ENCODE peak calls at places on chromosomes 16 and 17, in nine cellular contexts. One of them, this sample, is unnamed.

GRCh38 chr16:59236804-59237463 is 502.8 kb upstream of the GOT2 start:
- DNase-seq in neural progenitor cell: no peak
- DNase-seq in CD4-positive, alpha-beta T cell: no peak
- DNase-seq in spleen: no peak
- DNase-seq in fibroblast of mammary gland: no peak
- DNase-seq in tibial nerve: no peak
- DNase-seq in AG04450: no peak
- DNase-seq in astrocyte of the spinal cord: no peak
- DNase-seq in HFFc6: no peak
- DNase-seq in this sample: no peak

GRCh38 chr17:3794890-3795757 is 5.9 kb downstream of the ITGAE start:
- DNase-seq in AG04450: no peak
- DNase-seq in fibroblast of mammary gland: peak
- DNase-seq in CD4-positive, alpha-beta T cell: no peak
- DNase-seq in astrocyte of the spinal cord: peak
- DNase-seq in neural progenitor cell: peak
- DNase-seq in spleen: no peak
- DNase-seq in HFFc6: peak
- DNase-seq in tibial nerve: no peak
- DNase-seq in this sample: no peak

GRCh38 chr17:910503-911194 is 68.9 kb downstream of the NXN start:
- DNase-seq in tibial nerve: no peak
- DNase-seq in neural progenitor cell: no peak
- DNase-seq in astrocyte of the spinal cord: no peak
- DNase-seq in fibroblast of mammary gland: peak
- DNase-seq in HFFc6: peak
- DNase-seq in spleen: no peak
- DNase-seq in CD4-positive, alpha-beta T cell: no peak
- DNase-seq in AG04450: no peak
- DNase-seq in this sample: no peak

GRCh38 chr16:24381470-24382118 is 125.5 kb downstream of the CACNG3 start:
- DNase-seq in tibial nerve: no peak
- DNase-seq in astrocyte of the spinal cord: no peak
- DNase-seq in spleen: no peak
- DNase-seq in neural progenitor cell: no peak
- DNase-seq in CD4-positive, alpha-beta T cell: no peak
- DNase-seq in HFFc6: no peak
- DNase-seq in AG04450: no peak
- DNase-seq in fibroblast of mammary gland: no peak
- DNase-seq in this sample: no peak

GRCh38 chr17:37506678-37507077 is 17.0 kb downstream of the DUSP14 start:
- DNase-seq in spleen: no peak
- DNase-seq in fibroblast of mammary gland: peak
- DNase-seq in astrocyte of the spinal cord: no peak
- DNase-seq in HFFc6: peak
- DNase-seq in AG04450: no peak
- DNase-seq in neural progenitor cell: peak
- DNase-seq in CD4-positive, alpha-beta T cell: no peak
- DNase-seq in tibial nerve: no peak
- DNase-seq in this sample: peak

GRCh38 chr16:28218109-28218508 is 6.3 kb upstream of the XPO6 start:
- DNase-seq in astrocyte of the spinal cord: peak
- DNase-seq in tibial nerve: no peak
- DNase-seq in AG04450: peak
- DNase-seq in HFFc6: peak
- DNase-seq in CD4-positive, alpha-beta T cell: peak
- DNase-seq in spleen: no peak
- DNase-seq in fibroblast of mammary gland: peak
- DNase-seq in neural progenitor cell: peak
- DNase-seq in this sample: no peak

GRCh38 chr17:57902800-57903759 is 52.1 kb downstream of the CUEDC1 start:
- DNase-seq in tibial nerve: peak
- DNase-seq in astrocyte of the spinal cord: peak
- DNase-seq in CD4-positive, alpha-beta T cell: no peak
- DNase-seq in fibroblast of mammary gland: peak
- DNase-seq in spleen: peak
- DNase-seq in HFFc6: peak
- DNase-seq in AG04450: no peak
- DNase-seq in neural progenitor cell: no peak
- DNase-seq in this sample: no peak

GRCh38 chr16:29815032-29815721 is 775 bp upstream of the PAGR1 start:
- DNase-seq in tibial nerve: no peak
- DNase-seq in AG04450: no peak
- DNase-seq in fibroblast of mammary gland: no peak
- DNase-seq in CD4-positive, alpha-beta T cell: no peak
- DNase-seq in HFFc6: no peak
- DNase-seq in neural progenitor cell: peak
- DNase-seq in spleen: peak
- DNase-seq in astrocyte of the spinal cord: no peak
- DNase-seq in this sample: peak

GRCh38 chr16:12461201-12461600 is 342.5 kb downstream of the CPPED1 start:
- DNase-seq in AG04450: peak
- DNase-seq in CD4-positive, alpha-beta T cell: no peak
- DNase-seq in fibroblast of mammary gland: no peak
- DNase-seq in spleen: no peak
- DNase-seq in tibial nerve: no peak
- DNase-seq in HFFc6: no peak
- DNase-seq in astrocyte of the spinal cord: peak
- DNase-seq in neural progenitor cell: no peak
- DNase-seq in this sample: no peak

GRCh38 chr16:88798772-88799455 is 4.7 kb upstream of the CDT1 start:
- DNase-seq in fibroblast of mammary gland: no peak
- DNase-seq in HFFc6: no peak
- DNase-seq in astrocyte of the spinal cord: no peak
- DNase-seq in spleen: no peak
- DNase-seq in neural progenitor cell: no peak
- DNase-seq in tibial nerve: no peak
- DNase-seq in AG04450: no peak
- DNase-seq in CD4-positive, alpha-beta T cell: no peak
- DNase-seq in this sample: no peak

GRCh38 chr16:81266680-81267095 is 28.2 kb downstream of the BCO1 start:
- DNase-seq in CD4-positive, alpha-beta T cell: no peak
- DNase-seq in spleen: no peak
- DNase-seq in astrocyte of the spinal cord: no peak
- DNase-seq in neural progenitor cell: no peak
- DNase-seq in fibroblast of mammary gland: no peak
- DNase-seq in AG04450: no peak
- DNase-seq in HFFc6: no peak
- DNase-seq in tibial nerve: no peak
- DNase-seq in this sample: no peak

DNA sequence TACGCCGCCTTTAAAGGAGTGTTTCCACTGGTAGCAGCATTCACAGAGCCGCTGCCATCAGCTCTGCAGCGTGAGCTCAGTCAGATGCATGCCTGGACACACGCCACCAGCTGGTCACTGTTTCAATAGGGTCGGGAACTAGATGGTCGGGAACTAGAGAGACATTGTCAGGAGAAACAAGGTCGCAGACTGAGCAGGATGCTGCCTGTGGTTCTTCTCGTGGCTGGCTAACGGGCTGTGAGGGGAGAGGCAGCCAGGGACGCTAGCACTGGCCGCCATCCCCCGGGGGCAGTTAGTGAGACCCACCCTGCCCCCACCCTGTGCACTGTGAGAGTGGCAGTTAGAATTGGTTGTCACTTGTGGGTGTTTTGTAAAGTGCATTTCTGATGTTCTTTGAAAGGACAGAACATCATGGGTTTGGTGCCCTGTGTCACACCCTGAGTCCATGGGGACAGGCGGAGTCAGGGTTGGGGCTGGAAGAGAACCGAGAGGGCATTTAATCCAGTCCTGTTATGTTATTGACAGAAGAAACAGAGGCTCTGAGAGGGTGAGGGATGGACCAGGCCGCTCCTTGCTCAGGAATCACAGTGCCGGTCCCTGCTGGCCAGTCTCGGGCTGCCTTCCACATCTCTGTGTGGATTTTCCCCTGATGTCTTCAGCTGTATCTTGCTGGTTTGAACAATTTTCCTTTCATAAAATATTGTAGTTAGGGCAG is 86.4 kb downstream of the SPECC1 start:
- DNase-seq in spleen: no peak
- DNase-seq in neural progenitor cell: peak
- DNase-seq in astrocyte of the spinal cord: peak
- DNase-seq in fibroblast of mammary gland: peak
- DNase-seq in tibial nerve: peak
- DNase-seq in CD4-positive, alpha-beta T cell: no peak
- DNase-seq in AG04450: no peak
- DNase-seq in HFFc6: peak
- DNase-seq in this sample: peak
- TF ChIP-seq CTCF in spleen: no peak
- TF ChIP-seq CTCF in neural progenitor cell: peak
- TF ChIP-seq CTCF in astrocyte of the spinal cord: peak
- TF ChIP-seq CTCF in fibroblast of mammary gland: peak
- TF ChIP-seq CTCF in tibial nerve: peak
- TF ChIP-seq CTCF in CD4-positive, alpha-beta T cell: no peak
- TF ChIP-seq CTCF in AG04450: peak
- TF ChIP-seq CTCF in HFFc6: peak
- TF ChIP-seq CTCF in this sample: peak

GRCh38 chr17:50270430-50271172 is 3.7 kb upstream of the TMEM92 start:
- DNase-seq in AG04450: peak
- DNase-seq in tibial nerve: peak
- DNase-seq in astrocyte of the spinal cord: peak
- DNase-seq in neural progenitor cell: peak
- DNase-seq in fibroblast of mammary gland: peak
- DNase-seq in CD4-positive, alpha-beta T cell: no peak
- DNase-seq in spleen: peak
- DNase-seq in HFFc6: peak
- DNase-seq in this sample: peak
- TF ChIP-seq CTCF in AG04450: no peak
- TF ChIP-seq CTCF in tibial nerve: no peak
- TF ChIP-seq CTCF in astrocyte of the spinal cord: no peak
- TF ChIP-seq CTCF in neural progenitor cell: no peak
- TF ChIP-seq CTCF in fibroblast of mammary gland: no peak
- TF ChIP-seq CTCF in CD4-positive, alpha-beta T cell: peak
- TF ChIP-seq CTCF in spleen: no peak
- TF ChIP-seq CTCF in HFFc6: peak
- TF ChIP-seq CTCF in this sample: no peak

DNA sequence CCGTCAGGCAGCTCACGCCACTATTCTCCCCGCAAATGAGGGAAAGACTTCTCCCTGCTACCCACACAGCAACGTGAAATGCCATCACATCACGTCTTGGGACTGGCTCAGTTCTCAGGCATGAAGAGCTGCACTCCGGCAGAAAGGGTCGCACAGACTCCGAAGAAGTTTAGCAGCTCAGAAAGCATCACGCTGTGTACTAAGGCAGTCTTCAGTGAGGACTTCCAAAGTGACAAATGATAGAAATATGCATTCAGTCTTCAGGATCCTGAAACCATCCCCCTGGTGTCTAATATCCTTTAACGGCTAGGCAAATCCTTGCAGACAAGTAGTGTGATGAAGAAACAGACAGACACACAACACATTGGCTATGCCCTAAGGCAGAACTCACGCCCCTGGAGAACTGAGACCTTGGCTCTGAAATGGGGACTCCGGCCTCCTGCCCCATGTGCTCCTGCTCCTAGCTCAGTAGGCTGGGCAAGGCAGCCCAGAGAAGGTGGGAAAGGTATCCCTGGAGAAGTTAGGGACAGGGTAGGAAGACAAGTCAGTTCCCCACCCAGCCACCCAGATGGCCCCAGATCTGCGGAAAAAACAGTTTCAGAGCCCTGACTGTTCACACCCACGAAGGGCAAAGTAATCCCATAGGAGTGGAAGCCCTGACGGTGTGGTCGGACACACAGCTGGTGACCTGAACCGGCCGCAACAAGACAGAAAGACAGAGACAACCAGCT is 1.6 kb downstream of the XYLT1 start:
- DNase-seq in neural progenitor cell: peak
- DNase-seq in tibial nerve: no peak
- DNase-seq in AG04450: peak
- DNase-seq in fibroblast of mammary gland: peak
- DNase-seq in astrocyte of the spinal cord: peak
- DNase-seq in HFFc6: peak
- DNase-seq in spleen: peak
- DNase-seq in CD4-positive, alpha-beta T cell: no peak
- DNase-seq in this sample: no peak
- TF ChIP-seq CTCF in neural progenitor cell: no peak
- TF ChIP-seq CTCF in tibial nerve: no peak
- TF ChIP-seq CTCF in AG04450: peak
- TF ChIP-seq CTCF in fibroblast of mammary gland: no peak
- TF ChIP-seq CTCF in astrocyte of the spinal cord: no peak
- TF ChIP-seq CTCF in HFFc6: no peak
- TF ChIP-seq CTCF in spleen: no peak
- TF ChIP-seq CTCF in CD4-positive, alpha-beta T cell: no peak
- TF ChIP-seq CTCF in this sample: no peak

GRCh38 chr16:67933805-67934204 is 2.1 kb upstream of the CTRL start:
- DNase-seq in CD4-positive, alpha-beta T cell: no peak
- DNase-seq in astrocyte of the spinal cord: no peak
- DNase-seq in neural progenitor cell: no peak
- DNase-seq in HFFc6: no peak
- DNase-seq in spleen: no peak
- DNase-seq in fibroblast of mammary gland: no peak
- DNase-seq in tibial nerve: no peak
- DNase-seq in AG04450: no peak
- DNase-seq in this sample: no peak

GRCh38 chr16:67932462-67932840 is 789 bp upstream of the CTRL start:
- DNase-seq in tibial nerve: no peak
- DNase-seq in neural progenitor cell: no peak
- DNase-seq in astrocyte of the spinal cord: no peak
- DNase-seq in CD4-positive, alpha-beta T cell: no peak
- DNase-seq in spleen: peak
- DNase-seq in AG04450: no peak
- DNase-seq in fibroblast of mammary gland: no peak
- DNase-seq in HFFc6: no peak
- DNase-seq in this sample: no peak

GRCh38 chr16:67930191-67930590 is 1.5 kb downstream of the CTRL start:
- DNase-seq in AG04450: no peak
- DNase-seq in HFFc6: no peak
- DNase-seq in fibroblast of mammary gland: no peak
- DNase-seq in astrocyte of the spinal cord: no peak
- DNase-seq in CD4-positive, alpha-beta T cell: no peak
- DNase-seq in tibial nerve: no peak
- DNase-seq in neural progenitor cell: no peak
- DNase-seq in spleen: no peak
- DNase-seq in this sample: no peak

GRCh38 chr16:67930678-67931211 is 917 bp downstream of the CTRL start:
- DNase-seq in CD4-positive, alpha-beta T cell: no peak
- DNase-seq in AG04450: no peak
- DNase-seq in astrocyte of the spinal cord: no peak
- DNase-seq in neural progenitor cell: no peak
- DNase-seq in HFFc6: no peak
- DNase-seq in fibroblast of mammary gland: no peak
- DNase-seq in spleen: peak
- DNase-seq in tibial nerve: no peak
- DNase-seq in this sample: no peak

DNA sequence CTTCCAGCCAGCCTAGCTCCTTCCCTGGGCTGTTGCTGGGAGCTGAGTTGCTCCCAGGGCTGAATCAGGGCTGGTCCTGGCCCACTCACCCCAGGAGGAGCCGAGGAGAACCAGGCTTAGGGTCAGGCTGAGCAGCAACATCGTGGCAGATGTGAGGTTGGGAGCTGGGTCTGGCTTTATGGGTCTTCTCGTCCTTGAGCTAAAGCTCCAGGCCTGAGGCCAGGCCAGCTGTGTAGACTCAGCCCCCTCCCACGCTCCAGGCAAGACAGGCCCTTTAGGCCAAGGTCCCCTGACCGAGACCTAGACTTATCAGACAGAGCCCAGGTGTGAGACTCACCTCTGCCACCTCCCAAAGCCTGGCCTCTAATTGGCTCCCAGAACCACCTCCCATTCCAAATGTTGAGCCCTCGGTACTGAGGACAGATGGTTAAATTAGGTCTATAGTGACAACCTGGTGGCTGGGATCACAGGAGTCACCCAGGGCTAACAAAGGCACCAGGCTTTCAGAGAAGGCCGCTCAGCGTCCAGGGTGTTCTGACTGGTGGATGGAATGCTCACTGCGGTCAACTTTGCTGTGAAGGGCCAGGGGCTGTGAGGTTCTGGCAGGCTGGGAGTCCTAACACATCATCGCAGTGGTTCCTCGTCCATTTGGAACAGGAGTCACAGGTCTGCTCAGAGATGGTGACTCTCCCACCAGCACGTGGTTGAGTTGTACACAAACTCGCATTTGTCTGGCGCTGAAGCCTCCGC is at the start of gene CTRL:
- DNase-seq in astrocyte of the spinal cord: no peak
- DNase-seq in neural progenitor cell: no peak
- DNase-seq in tibial nerve: no peak
- DNase-seq in CD4-positive, alpha-beta T cell: no peak
- DNase-seq in spleen: no peak
- DNase-seq in HFFc6: no peak
- DNase-seq in AG04450: no peak
- DNase-seq in fibroblast of mammary gland: no peak
- DNase-seq in this sample: no peak
- TF ChIP-seq CTCF in astrocyte of the spinal cord: peak
- TF ChIP-seq CTCF in neural progenitor cell: no peak
- TF ChIP-seq CTCF in tibial nerve: no peak
- TF ChIP-seq CTCF in CD4-positive, alpha-beta T cell: no peak
- TF ChIP-seq CTCF in spleen: no peak
- TF ChIP-seq CTCF in HFFc6: peak
- TF ChIP-seq CTCF in AG04450: peak
- TF ChIP-seq CTCF in fibroblast of mammary gland: peak
- TF ChIP-seq CTCF in this sample: peak

This sample was measured in neural crest cell.